ENCODE peak calls at places on chromosomes 6 and 20, in ten cellular contexts. S, I, A, N, O, C, X, V, K and Y are unnamed samples.

GRCh38 chr20:47318027-47318595 is 38.4 kb downstream of the ZMYND8 start:
- DNase-seq in S (no peak), I (no peak), A (peak; percentile 68), N (peak; percentile 43), O (peak; percentile 95), C (no peak), X (peak; percentile 77), V (peak; percentile 37), K (no peak), Y (no peak)

GRCh38 chr6:134925800-134926199 is 24.1 kb downstream of the ALDH8A1 start:
- DNase-seq in S (no peak), I (no peak), A (no peak), N (no peak), O (peak; percentile 72), C (peak; percentile 81), X (no peak), V (no peak), K (no peak), Y (no peak)

GRCh38 chr6:45498620-45499019 is 120.9 kb upstream of the SUPT3H start:
- DNase-seq in S (no peak), I (no peak), A (no peak), N (no peak), O (no peak), C (no peak), X (no peak), V (no peak), K (no peak), Y (no peak)

GRCh38 chr6:10521104-10521808 is at the start of gene GCNT2:
- DNase-seq in S (no peak), I (no peak), A (no peak), N (peak; percentile 66), O (no peak), C (peak; percentile 66), X (no peak), V (no peak), K (peak; percentile 61), Y (peak; percentile 44)

GRCh38 chr6:168132531-168133184 is 53.6 kb upstream of the FRMD1 start:
- DNase-seq in S (no peak), I (no peak), A (peak; percentile 69), N (peak; percentile 39), O (peak; percentile 78), C (peak; percentile 25), X (no peak), V (peak; percentile 53), K (peak; percentile 58), Y (no peak)

GRCh38 chr20:35311409-35311808 is 19.2 kb upstream of the FAM83C start:
- DNase-seq in S (no peak), I (no peak), A (no peak), N (peak; percentile 79), O (peak; percentile 73), C (no peak), X (no peak), V (no peak), K (no peak), Y (no peak)

GRCh38 chr6:166779381-166779780 is 152.3 kb upstream of the RPS6KA2 start:
- DNase-seq in S (no peak), I (no peak), A (no peak), N (no peak), O (no peak), C (no peak), X (no peak), V (no peak), K (no peak), Y (no peak)

GRCh38 chr6:17583811-17584210 is 16.3 kb upstream of the FAM8A1 start:
- DNase-seq in S (no peak), I (no peak), A (no peak), N (no peak), O (peak; percentile 75), C (no peak), X (peak; percentile 37), V (no peak), K (no peak), Y (no peak)

GRCh38 chr6:106165885-106166485 is 79.8 kb downstream of the PRDM1 start:
- DNase-seq in S (no peak), I (no peak), A (no peak), N (no peak), O (peak; percentile 37), C (no peak), X (no peak), V (no peak), K (no peak), Y (no peak)

GRCh38 chr6:168964138-168964892 is 289.3 kb downstream of the THBS2 start:
- DNase-seq in S (no peak), I (no peak), A (no peak), N (no peak), O (peak; percentile 67), C (no peak), X (no peak), V (no peak), K (no peak), Y (no peak)

GRCh38 chr6:100592929-100593328 is 128.2 kb upstream of the SIM1 start:
- DNase-seq in S (no peak), I (no peak), A (no peak), N (no peak), O (no peak), C (no peak), X (no peak), V (peak; percentile 86), K (no peak), Y (no peak)

GRCh38 chr6:6494677-6495076 is 93.8 kb upstream of the LY86 start:
- DNase-seq in S (no peak), I (no peak), A (peak; percentile 68), N (peak; percentile 62), O (no peak), C (no peak), X (no peak), V (peak; percentile 83), K (peak; percentile 35), Y (peak; percentile 71)
- TF ChIP-seq CTCF in S (no peak), I (peak; percentile 69), A (peak; percentile 58), N (peak; percentile 80), O (no peak), C (no peak), X (no peak), V (peak; percentile 89), K (no peak), Y (peak; percentile 69)

DNA sequence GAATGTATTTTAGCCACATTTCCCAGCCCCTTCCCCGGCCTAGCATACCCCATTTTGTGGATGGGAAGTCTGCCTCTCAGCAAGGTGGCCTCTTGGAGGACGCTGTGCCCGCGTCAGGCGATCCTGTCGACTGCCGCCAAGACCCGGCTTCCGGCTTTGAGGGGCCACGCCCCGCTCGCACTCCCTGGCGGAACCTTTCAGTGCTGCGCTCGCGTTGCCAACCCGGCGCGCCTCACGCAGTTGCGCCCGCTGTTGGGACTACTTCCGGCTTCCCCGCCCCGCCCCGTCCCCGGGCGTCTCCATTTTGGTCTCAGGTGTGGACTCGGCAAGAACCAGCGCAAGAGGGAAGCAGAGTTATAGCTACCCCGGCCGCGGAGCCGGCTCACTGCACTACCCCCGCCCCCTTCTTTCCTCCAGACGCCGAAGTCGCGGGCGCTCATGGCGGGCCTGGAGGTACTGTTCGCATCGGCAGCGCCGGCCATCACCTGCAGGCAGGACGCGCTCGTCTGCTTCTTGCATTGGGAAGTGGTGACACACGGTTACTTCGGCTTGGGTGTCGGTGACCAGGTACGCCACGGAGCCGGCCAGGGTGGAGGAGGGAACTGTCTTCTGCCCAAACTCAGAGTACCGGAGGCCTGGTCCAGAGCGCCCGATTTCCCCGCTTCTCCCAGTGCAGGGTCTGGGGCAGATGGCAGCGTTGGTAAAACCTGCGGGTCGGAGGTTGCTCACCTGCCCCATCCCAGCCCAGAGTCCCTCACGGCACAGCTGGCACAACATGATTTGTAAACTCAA is at the start of gene PSMF1:
- DNase-seq in S (peak; percentile 73), I (peak; percentile 61), A (peak; percentile 95), N (peak; percentile 92), O (peak; percentile 92), C (peak; percentile 90), X (peak; percentile 90), V (peak; percentile 96), K (peak; percentile 98), Y (peak; percentile 96)
- TF ChIP-seq CTCF in S (no peak), I (no peak), A (peak; percentile 7), N (no peak), O (no peak), C (no peak), X (no peak), V (no peak), K (no peak), Y (peak; percentile 0)

DNA sequence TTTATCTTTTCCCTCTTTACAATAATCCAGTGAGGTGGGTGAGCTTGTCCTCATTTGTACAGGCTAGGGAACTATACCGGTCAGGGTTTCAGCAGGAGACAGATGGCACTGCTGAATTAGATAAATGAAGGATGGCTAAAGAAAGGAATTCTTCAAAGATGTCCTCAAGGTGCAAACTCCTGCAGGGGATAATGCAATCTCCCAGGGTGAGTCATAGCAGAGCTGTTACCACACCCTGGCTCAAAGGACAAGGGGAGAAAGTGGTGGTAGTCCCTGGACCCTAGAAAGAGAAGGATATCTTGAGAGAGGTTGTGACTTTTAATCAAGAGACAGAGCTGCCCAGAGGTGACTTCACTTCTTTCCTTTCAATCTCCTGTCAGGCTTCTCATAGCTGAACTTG is 66.7 kb downstream of the RFPL4B start:
- DNase-seq in S (no peak), I (no peak), A (no peak), N (no peak), O (no peak), C (no peak), X (no peak), V (no peak), K (no peak), Y (no peak)
- TF ChIP-seq CTCF in S (no peak), I (no peak), A (no peak), N (no peak), O (no peak), C (no peak), X (no peak), V (no peak), K (no peak), Y (no peak)

GRCh38 chr20:58864346-58864745 is 11.8 kb downstream of the GNAS start:
- DNase-seq in S (no peak), I (no peak), A (no peak), N (no peak), O (no peak), C (no peak), X (no peak), V (no peak), K (no peak), Y (peak; percentile 49)
- TF ChIP-seq CTCF in S (no peak), I (peak; percentile 15), A (no peak), N (peak; percentile 36), O (no peak), C (no peak), X (no peak), V (peak; percentile 27), K (no peak), Y (peak; percentile 48)